ENCODE peak calls at places on chromosomes 11 and 22, in ten cellular contexts. P is ovary, M is AG04450, E is cardiac muscle cell, B is GM23338, H is Peyer's patch, F is fibroblast of lung, D is right atrium auricular region, K is OCI-LY7, Y is lower lobe of right lung. J is an unnamed sample.

GRCh38 chr11:36411202-36411640 is 98.9 kb downstream of the TRAF6 start:
- DNase-seq in P (no peak), M (no peak), E (peak; percentile 22), B (no peak), H (no peak), F (no peak), D (no peak), K (peak; percentile 69), Y (peak; percentile 60), J (no peak)

GRCh38 chr11:62340269-62340901 is 3.1 kb downstream of the ASRGL1 start:
- DNase-seq in P (peak; percentile 42), M (no peak), E (peak; percentile 64), B (peak; percentile 77), H (peak; percentile 69), F (peak; percentile 36), D (peak; percentile 64), K (peak; percentile 58), Y (peak; percentile 61), J (peak; percentile 87)

GRCh38 chr22:46058591-46059519 is 81.9 kb upstream of the WNT7B start:
- DNase-seq in P (peak; percentile 50), M (no peak), E (no peak), B (no peak), H (peak; percentile 47), F (peak; percentile 56), D (no peak), K (no peak), Y (peak; percentile 48), J (no peak)

GRCh38 chr11:643366-643765 is 6.3 kb downstream of the DRD4 start:
- DNase-seq in P (no peak), M (no peak), E (no peak), B (no peak), H (no peak), F (no peak), D (no peak), K (no peak), Y (no peak), J (no peak)

GRCh38 chr11:6418958-6419611 is at the start of gene APBB1:
- DNase-seq in P (peak; percentile 77), M (no peak), E (peak; percentile 60), B (peak; percentile 87), H (peak; percentile 78), F (peak; percentile 59), D (no peak), K (peak; percentile 81), Y (peak; percentile 71), J (no peak)

GRCh38 chr11:117221775-117222517 is 9.9 kb downstream of the PCSK7 start:
- DNase-seq in P (peak; percentile 85), M (no peak), E (peak; percentile 85), B (no peak), H (peak; percentile 55), F (no peak), D (peak; percentile 86), K (no peak), Y (no peak), J (no peak)

GRCh38 chr22:30457964-30458363 is 13.9 kb downstream of the SEC14L3 start:
- DNase-seq in P (no peak), M (no peak), E (no peak), B (no peak), H (no peak), F (no peak), D (no peak), K (no peak), Y (no peak), J (no peak)

GRCh38 chr22:35959121-35959800 is 69.4 kb downstream of the RBFOX2 start:
- DNase-seq in P (no peak), M (no peak), E (no peak), B (no peak), H (no peak), F (no peak), D (no peak), K (no peak), Y (no peak), J (no peak)

GRCh38 chr11:90601261-90601660 is 378.4 kb upstream of the CHORDC1 start:
- DNase-seq in P (no peak), M (no peak), E (no peak), B (no peak), H (no peak), F (no peak), D (no peak), K (no peak), Y (no peak), J (no peak)

GRCh38 chr11:91749231-91749630 is 475.4 kb upstream of the FAT3 start:
- DNase-seq in P (no peak), M (no peak), E (no peak), B (no peak), H (no peak), F (no peak), D (no peak), K (no peak), Y (no peak), J (no peak)

DNA sequence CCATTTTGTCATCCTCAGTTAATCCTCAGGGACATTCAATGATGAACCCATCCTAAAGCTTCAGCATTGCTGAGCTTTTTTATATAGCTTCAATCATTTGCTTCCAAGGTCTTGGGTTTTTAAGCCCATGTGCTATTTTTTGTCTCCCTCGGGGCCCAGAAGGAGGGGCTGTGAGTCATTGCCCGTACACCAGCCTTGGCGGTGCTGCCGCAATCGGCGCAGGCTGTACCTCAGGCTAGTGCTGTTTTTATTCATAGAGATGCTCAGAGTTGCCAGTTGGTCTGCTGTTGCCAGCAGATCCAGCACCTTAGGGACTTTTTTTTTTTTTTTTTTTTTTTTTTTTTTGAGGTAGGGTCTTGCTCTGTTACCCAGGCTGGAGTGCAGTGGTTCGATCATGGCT is 35.5 kb downstream of the ACO2 start:
- DNase-seq in P (no peak), M (no peak), E (peak; percentile 48), B (no peak), H (no peak), F (no peak), D (no peak), K (no peak), Y (no peak), J (no peak)
- H3K27ac ChIP-seq in P (no peak overlapping the region), M (no peak overlapping the region), E (no peak overlapping the region), B (no peak overlapping the region), H (no peak overlapping the region), F (no peak overlapping the region), D (peak overlapping the region; percentile 79), K (no peak overlapping the region), Y (no peak overlapping the region), J (peak overlapping the region; percentile 100)

GRCh38 chr11:69640260-69640994 is 529 bp upstream of the CCND1 start:
- DNase-seq in P (no peak), M (no peak), E (peak; percentile 33), B (peak; percentile 50), H (peak; percentile 69), F (no peak), D (no peak), K (no peak), Y (no peak), J (no peak)

GRCh38 chr11:69642913-69643632 is 2.1 kb downstream of the CCND1 start:
- DNase-seq in P (peak; percentile 71), M (peak; percentile 54), E (peak; percentile 90), B (peak; percentile 81), H (peak; percentile 88), F (peak; percentile 73), D (peak; percentile 79), K (peak; percentile 81), Y (peak; percentile 85), J (peak; percentile 69)

GRCh38 chr11:69642549-69642912 is 1.6 kb downstream of the CCND1 start:
- DNase-seq in P (no peak), M (no peak), E (no peak), B (peak; percentile 27), H (peak; percentile 70), F (no peak), D (no peak), K (no peak), Y (no peak), J (no peak)

GRCh38 chr11:69640995-69641581 is at the start of gene CCND1:
- DNase-seq in P (no peak), M (peak; percentile 86), E (peak; percentile 91), B (peak; percentile 93), H (peak; percentile 86), F (peak; percentile 91), D (peak; percentile 73), K (peak; percentile 13), Y (peak; percentile 80), J (no peak)

GRCh38 chr11:69641681-69642548 is 959 bp downstream of the CCND1 start:
- DNase-seq in P (no peak), M (no peak), E (peak; percentile 27), B (no peak), H (no peak), F (no peak), D (no peak), K (no peak), Y (no peak), J (no peak)
- H3K4me3 ChIP-seq in P (peak overlapping the region; percentile 57), M (peak overlapping the region; percentile 99), E (peak overlapping the region; percentile 67), B (peak overlapping the region; percentile 91), H (peak overlapping the region; percentile 93), F (peak overlapping the region; percentile 90), D (peak overlapping the region; percentile 79), K (peak overlapping the region; percentile 69), Y (peak overlapping the region; percentile 80), J (peak overlapping the region; percentile 42)

GRCh38 chr22:17370766-17371181 is 1.5 kb downstream of the CECR2 start:
- DNase-seq in P (no peak), M (no peak), E (no peak), B (no peak), H (no peak), F (no peak), D (no peak), K (no peak), Y (no peak), J (no peak)

GRCh38 chr22:17370036-17370765 is 941 bp downstream of the CECR2 start:
- DNase-seq in P (no peak), M (no peak), E (peak; percentile 20), B (peak; percentile 51), H (no peak), F (no peak), D (no peak), K (no peak), Y (no peak), J (no peak)

GRCh38 chr22:17369553-17370035 is 334 bp downstream of the CECR2 start:
- DNase-seq in P (peak; percentile 28), M (no peak), E (peak; percentile 60), B (peak; percentile 71), H (peak; percentile 50), F (no peak), D (no peak), K (peak; percentile 30), Y (peak; percentile 68), J (peak; percentile 47)

GRCh38 chr22:17373839-17374238 is 4.6 kb downstream of the CECR2 start:
- DNase-seq in P (no peak), M (no peak), E (no peak), B (no peak), H (no peak), F (no peak), D (no peak), K (no peak), Y (no peak), J (no peak)

GRCh38 chr22:17371446-17371845 is 2.2 kb downstream of the CECR2 start:
- DNase-seq in P (no peak), M (no peak), E (no peak), B (no peak), H (no peak), F (no peak), D (no peak), K (no peak), Y (no peak), J (no peak)
- TF ChIP-seq CTCF in P (no peak), M (no peak), E (no peak), B (no peak), H (no peak), F (no peak), D (no peak), K (no peak), Y (no peak), J (no peak)

DNA sequence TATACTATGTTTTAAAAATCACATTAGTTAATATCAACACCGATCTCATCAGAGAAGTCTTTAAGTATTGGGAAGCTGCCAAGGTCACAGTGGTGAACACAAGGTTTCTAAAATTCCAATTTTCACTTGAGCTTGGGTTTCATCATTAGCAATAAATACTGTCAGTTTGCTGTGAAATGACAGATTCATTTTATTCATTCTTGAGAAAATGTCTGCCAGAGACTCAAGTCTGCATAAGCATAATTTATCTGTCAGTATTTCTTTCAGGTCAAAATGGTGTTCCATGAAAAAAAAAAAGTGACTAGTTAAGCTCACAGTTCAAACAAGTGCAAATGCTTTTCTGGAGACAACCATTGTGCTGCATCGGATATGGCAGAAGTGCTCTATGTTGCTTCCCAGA is 8.1 kb upstream of the GDPD5 start:
- DNase-seq in P (no peak), M (no peak), E (no peak), B (no peak), H (no peak), F (no peak), D (no peak), K (no peak), Y (no peak), J (no peak)
- H3K27ac ChIP-seq in P (no peak overlapping the region), M (no peak overlapping the region), E (no peak overlapping the region), B (no peak overlapping the region), H (peak overlapping the region; percentile 50), F (no peak overlapping the region), D (no peak overlapping the region), K (no peak overlapping the region), Y (no peak overlapping the region), J (no peak overlapping the region)

J was measured in dorsolateral prefrontal cortex.